ENCODE peak calls at places on chromosome 15, in eight cellular contexts. D is C1 segment of cervical spinal cord, P is cardiac muscle cell, E is AG08396, R is NT2/D1, C is cardiac fibroblast, W is kidney glomerular epithelial cell, N is HTR-8/SVneo. O is an unnamed sample.
A peak's percentile ranks its signal among the peaks of the same experiment; 100 is the strongest.

GRCh38 chr15:40852529-40852928 is 8.7 kb downstream of the SPINT1 start:
- DNase-seq in D (no peak), R (no peak), C (no peak), P (no peak), W (no peak), N (no peak), E (no peak), O (no peak)

GRCh38 chr15:36501063-36501678 is 78.3 kb upstream of the CDIN1 start:
- DNase-seq in P (peak; percentile 85), R (peak; percentile 48), N (peak; percentile 41), D (no peak), W (peak; percentile 77), E (peak; percentile 35), C (peak; percentile 80), O (no peak)

GRCh38 chr15:28178290-28178689 is 79.2 kb upstream of the OCA2 start:
- DNase-seq in E (no peak), P (peak; percentile 22), D (no peak), R (no peak), C (no peak), N (no peak), W (no peak), O (no peak)

GRCh38 chr15:97077930-97078329 is 747.4 kb downstream of the NR2F2 start:
- DNase-seq in W (no peak), D (no peak), P (no peak), E (no peak), R (no peak), N (no peak), C (no peak), O (no peak)

GRCh38 chr15:42494998-42495360 is 455 bp upstream of the SNAP23 start:
- DNase-seq in E (peak; percentile 54), W (peak; percentile 86), D (peak; percentile 65), N (peak; percentile 10), R (no peak), C (peak; percentile 86), P (peak; percentile 80), O (peak; percentile 29)

GRCh38 chr15:70018646-70019600 is 78.8 kb downstream of the TLE3 start:
- DNase-seq in P (no peak), E (no peak), R (no peak), D (no peak), W (no peak), C (no peak), N (no peak), O (no peak)

GRCh38 chr15:39591896-39592315 is 11.0 kb downstream of the THBS1 start:
- DNase-seq in N (no peak), W (no peak), R (no peak), E (no peak), C (no peak), P (peak; percentile 30), D (no peak), O (no peak)

GRCh38 chr15:32861741-32862140 is 143.9 kb downstream of the GREM1 start:
- DNase-seq in D (peak; percentile 34), R (no peak), W (no peak), C (peak; percentile 70), P (peak; percentile 61), E (no peak), N (no peak), O (peak; percentile 44)

GRCh38 chr15:58260186-58260910 is 122.2 kb downstream of the AQP9 start:
- DNase-seq in E (no peak), N (no peak), C (peak; percentile 21), P (no peak), R (peak; percentile 47), W (no peak), D (no peak), O (peak; percentile 17)

GRCh38 chr15:39238443-39238842 is 342.4 kb upstream of the THBS1 start:
- DNase-seq in W (no peak), R (no peak), E (no peak), C (no peak), D (no peak), P (no peak), N (no peak), O (no peak)

GRCh38 chr15:90780916-90781315 is 63.8 kb downstream of the BLM start:
- DNase-seq in W (no peak), N (no peak), E (no peak), R (no peak), D (no peak), C (no peak), P (no peak), O (no peak)

GRCh38 chr15:48493084-48493762 is 152.3 kb downstream of the FBN1 start:
- DNase-seq in W (peak; percentile 71), N (peak; percentile 12), R (no peak), P (peak; percentile 76), C (peak; percentile 96), E (peak; percentile 66), D (no peak), O (peak; percentile 67)

GRCh38 chr15:61871926-61872522 is 188.2 kb downstream of the VPS13C start:
- DNase-seq in C (peak; percentile 58), N (peak; percentile 5), R (no peak), D (no peak), P (peak; percentile 44), W (peak; percentile 7), E (no peak), O (no peak)

GRCh38 chr15:53758412-53758811 is 1.1 kb downstream of the WDR72 start:
- DNase-seq in R (no peak), P (no peak), D (no peak), N (no peak), C (no peak), W (no peak), E (no peak), O (no peak)

GRCh38 chr15:33194237-33194636 is 277 bp downstream of the FMN1 start:
- DNase-seq in W (no peak), C (no peak), R (no peak), N (no peak), D (no peak), P (no peak), E (no peak), O (no peak)

GRCh38 chr15:48507416-48508065 is 138.0 kb downstream of the FBN1 start:
- DNase-seq in D (no peak), W (peak; percentile 39), N (peak; percentile 18), C (peak; percentile 85), R (peak; percentile 47), E (peak; percentile 31), P (peak; percentile 84), O (peak; percentile 16)

GRCh38 chr15:78950906-78951840 is 6.3 kb upstream of the CTSH start:
- DNase-seq in D (no peak), E (peak; percentile 78), C (no peak), P (peak; percentile 71), R (no peak), N (no peak), W (peak; percentile 24), O (no peak)

GRCh38 chr15:99105516-99106341 is 849 bp downstream of the SYNM start:
- DNase-seq in D (peak; percentile 51), P (peak; percentile 68), W (peak; percentile 13), N (peak; percentile 41), C (peak; percentile 62), R (peak; percentile 57), E (peak; percentile 69), O (peak; percentile 81)

GRCh38 chr15:71826196-71826595 is 15.8 kb downstream of the NR2E3 start:
- DNase-seq in D (no peak), N (no peak), C (no peak), W (no peak), R (no peak), E (no peak), P (no peak), O (no peak)

GRCh38 chr15:27587810-27588209 is 511.3 kb downstream of the OCA2 start:
- DNase-seq in D (no peak), W (no peak), N (no peak), E (no peak), P (no peak), R (peak; percentile 44), C (no peak), O (peak; percentile 2)

GRCh38 chr15:74314897-74315438 is 52.5 kb downstream of the CYP11A1 start:
- DNase-seq in P (no peak), N (no peak), E (no peak), D (no peak), W (no peak), R (no peak), C (no peak), O (no peak)

O was measured in MG63.